ENCODE peak calls at places on chromosomes 3 and 15, in seven cellular contexts. S is stomach, B is upper lobe of left lung, F is SK-N-SH, M is H1, J is K562, C is A549. Y is an unnamed sample.

GRCh38 chr3:141405025-141405424 is 36.7 kb downstream of the ZBTB38 start:
- DNase-seq in J (no peak), M (no peak), S (no peak), F (no peak), B (no peak), C (no peak), Y (no peak)

GRCh38 chr3:138254199-138254598 is 67.1 kb downstream of the ARMC8 start:
- DNase-seq in J (no peak), C (no peak), B (no peak), M (no peak), F (no peak), S (no peak), Y (no peak)

GRCh38 chr3:8618950-8619349 is 25.6 kb downstream of the SSUH2 start:
- DNase-seq in B (no peak), S (peak; percentile 9), J (no peak), M (no peak), C (no peak), F (no peak), Y (no peak)

GRCh38 chr3:154584041-154584440 is 154.1 kb upstream of the GPR149 start:
- DNase-seq in M (no peak), C (peak; percentile 12), F (no peak), B (no peak), J (peak; percentile 1), S (no peak), Y (no peak)

GRCh38 chr3:80586338-80586737 is 818.5 kb upstream of the ROBO1 start:
- DNase-seq in F (no peak), J (no peak), C (no peak), S (no peak), B (no peak), M (no peak), Y (no peak)

GRCh38 chr15:80636675-80637074 is 58.4 kb upstream of the ABHD17C start:
- DNase-seq in J (peak; percentile 6), S (peak; percentile 51), M (no peak), B (peak; percentile 31), F (no peak), C (peak; percentile 18), Y (no peak)

GRCh38 chr15:93358171-93359036 is 269.4 kb upstream of the RGMA start:
- DNase-seq in F (no peak), C (no peak), J (no peak), B (no peak), S (no peak), M (no peak), Y (no peak)

GRCh38 chr3:13189639-13190375 is 116.6 kb upstream of the IQSEC1 start:
- DNase-seq in F (no peak), C (no peak), J (peak; percentile 26), S (no peak), M (no peak), B (peak; percentile 27), Y (peak; percentile 54)

GRCh38 chr3:156307704-156308103 is 187.3 kb downstream of the KCNAB1 start:
- DNase-seq in B (no peak), F (no peak), C (no peak), J (no peak), S (peak; percentile 88), M (no peak), Y (peak; percentile 81)

GRCh38 chr15:65028338-65028737 is 1.1 kb downstream of the MTFMT start:
- DNase-seq in S (no peak), B (no peak), C (no peak), J (no peak), M (no peak), F (no peak), Y (no peak)

GRCh38 chr3:143170676-143171075 is 51.1 kb downstream of the CHST2 start:
- DNase-seq in B (no peak), M (no peak), C (no peak), J (peak; percentile 42), F (no peak), S (no peak), Y (no peak)

GRCh38 chr15:67691450-67691849 is 133.9 kb upstream of the SKOR1 start:
- DNase-seq in S (no peak), M (no peak), C (no peak), B (no peak), J (no peak), F (no peak), Y (no peak)

DNA sequence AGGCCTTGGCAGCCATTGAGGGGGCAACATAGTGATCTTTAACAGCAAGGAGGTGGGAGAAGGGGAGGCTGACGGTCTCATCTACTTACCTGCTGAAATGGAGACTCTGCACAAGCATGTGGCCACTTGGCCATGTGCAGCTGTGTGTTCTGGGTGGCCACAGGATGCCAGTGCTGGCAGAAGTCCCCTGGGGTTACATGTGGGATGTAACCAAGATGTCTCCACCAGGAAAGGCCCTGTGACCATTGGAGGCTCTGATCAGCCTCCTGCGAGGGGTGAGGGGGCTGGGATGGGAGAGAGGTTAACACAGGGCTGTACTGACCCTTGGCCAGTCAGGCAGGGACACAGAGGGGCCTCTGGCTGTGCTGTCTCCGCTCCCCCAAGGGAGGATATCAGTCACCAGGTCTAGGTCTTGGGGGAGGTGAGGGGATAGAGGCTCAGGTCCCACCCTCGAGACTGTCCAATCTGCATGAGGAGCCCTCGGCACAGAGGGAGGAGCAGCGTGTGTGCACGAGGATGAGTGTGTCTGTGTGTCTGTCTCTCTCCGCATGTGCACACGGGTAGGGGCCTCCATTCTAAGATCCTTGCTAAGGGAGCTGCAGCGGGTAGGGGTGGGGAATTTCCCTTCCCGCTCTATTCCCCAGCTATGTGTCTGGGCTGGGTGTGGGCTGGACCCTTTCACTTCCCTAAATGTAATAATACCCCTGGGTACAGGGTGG is 19.5 kb downstream of the PRKCD start:
- DNase-seq in B (no peak), M (no peak), F (no peak), C (no peak), J (no peak), S (no peak), Y (no peak)
- TF ChIP-seq EP300 in B (no peak), M (no peak), F (no peak), C (no peak), J (no peak), S (no peak), Y (no peak)

GRCh38 chr15:71080166-71080565 is 35.1 kb upstream of the THSD4 start:
- DNase-seq in B (no peak), C (no peak), F (no peak), J (no peak), S (no peak), M (no peak), Y (no peak)

GRCh38 chr15:71082803-71083202 is 32.5 kb upstream of the THSD4 start:
- DNase-seq in M (no peak), J (no peak), F (no peak), B (no peak), S (no peak), C (no peak), Y (no peak)

GRCh38 chr15:71080705-71081104 is 34.6 kb upstream of the THSD4 start:
- DNase-seq in M (no peak), C (peak; percentile 23), F (no peak), B (no peak), S (no peak), J (no peak), Y (no peak)

GRCh38 chr15:71079208-71080044 is 35.8 kb upstream of the THSD4 start:
- DNase-seq in J (no peak), S (peak; percentile 84), C (peak; percentile 49), M (no peak), B (no peak), F (no peak), Y (no peak)

GRCh38 chr15:71078506-71079207 is 36.6 kb upstream of the THSD4 start:
- DNase-seq in F (no peak), S (no peak), J (no peak), C (no peak), M (no peak), B (no peak), Y (no peak)
- H3K9me3 ChIP-seq in F (peaks cover 5% of the 10 kb centered on the region), S (no peaks in the 10 kb centered on the region), J (no peaks in the 10 kb centered on the region), C (peaks cover 10% of the 10 kb centered on the region), M (peaks cover 3% of the 10 kb centered on the region), B (no peaks in the 10 kb centered on the region), Y (no peaks in the 10 kb centered on the region)

GRCh38 chr3:39254806-39255449 is 24.9 kb downstream of the CX3CR1 start:
- DNase-seq in J (no peak), M (no peak), F (no peak), C (no peak), S (no peak), B (no peak), Y (no peak)

GRCh38 chr3:39251576-39251975 is 28.3 kb downstream of the CX3CR1 start:
- DNase-seq in J (no peak), F (no peak), S (no peak), C (no peak), M (no peak), B (no peak), Y (no peak)

GRCh38 chr3:39260957-39261356 is 18.9 kb downstream of the CX3CR1 start:
- DNase-seq in C (peak; percentile 89), S (peak; percentile 60), M (no peak), B (peak; percentile 89), F (peak; percentile 29), J (peak; percentile 65), Y (peak; percentile 89)

GRCh38 chr3:39260318-39260717 is 19.5 kb downstream of the CX3CR1 start:
- DNase-seq in F (no peak), J (no peak), S (no peak), M (no peak), C (no peak), B (no peak), Y (no peak)

DNA sequence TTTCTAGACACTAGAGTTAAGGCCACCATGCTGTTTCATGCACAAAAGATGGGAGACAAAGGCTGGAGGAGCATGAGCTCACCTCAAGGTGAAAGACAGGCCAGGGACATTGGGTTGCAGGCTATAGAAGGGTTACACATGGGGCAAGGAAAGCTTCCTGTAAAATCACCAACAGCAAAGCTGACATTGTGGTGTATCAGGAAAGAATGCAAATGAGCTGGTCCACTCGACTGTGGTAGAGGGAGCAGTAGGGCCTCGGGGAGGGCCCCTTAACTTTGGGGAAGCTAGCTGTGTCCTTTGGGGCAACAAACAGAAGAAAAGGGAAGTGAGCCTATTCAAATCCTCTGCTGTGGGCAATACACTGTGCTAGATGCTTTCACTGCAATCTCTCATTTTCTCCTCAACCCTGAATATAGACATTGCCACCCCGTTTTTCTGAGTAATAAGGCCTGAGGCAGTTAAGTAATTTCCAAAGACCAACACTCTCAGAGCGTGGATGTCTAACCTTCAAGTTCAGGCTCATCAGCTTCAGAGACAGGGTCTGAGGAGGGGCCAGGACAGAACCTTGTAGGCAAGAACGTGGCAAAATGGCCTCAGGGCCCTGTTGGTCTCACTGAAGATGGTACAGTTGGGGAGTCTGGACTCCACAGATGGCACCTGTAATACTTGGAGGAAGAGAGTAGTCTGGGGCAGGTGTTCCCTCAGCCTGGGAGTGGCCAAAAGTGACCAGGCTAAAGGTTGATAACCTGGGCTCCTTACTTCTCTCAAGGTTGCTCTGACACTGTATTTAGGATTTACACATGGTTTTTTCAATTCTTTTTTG is 24.1 kb downstream of the CX3CR1 start:
- DNase-seq in F (no peak), S (no peak), B (peak; percentile 65), C (no peak), J (no peak), M (no peak), Y (no peak)
- TF ChIP-seq EP300 in F (no peak), S (no peak), B (no peak), C (no peak), J (no peak), M (no peak), Y (no peak)

DNA sequence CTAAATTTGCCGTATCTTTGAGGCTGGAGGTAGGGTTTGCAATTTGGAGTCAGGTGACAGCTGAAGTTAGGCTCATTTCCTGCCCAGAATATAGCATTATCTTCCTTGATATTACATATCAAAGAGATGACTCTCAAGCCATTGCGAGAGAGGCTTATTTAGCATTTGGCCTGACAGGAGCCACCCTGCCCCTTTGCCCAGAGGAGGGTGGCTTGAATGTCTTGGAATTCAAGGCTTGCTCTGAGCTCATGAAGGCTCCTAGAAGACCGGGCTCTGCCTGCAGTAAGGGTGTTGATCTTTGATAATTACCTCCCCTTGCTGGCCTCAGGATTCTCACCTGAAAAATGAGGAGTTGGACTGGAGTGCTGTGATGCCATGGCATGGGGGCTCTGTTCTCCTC is 251.4 kb upstream of the C2CD4B start:
- DNase-seq in F (no peak), C (no peak), J (no peak), M (no peak), S (no peak), B (no peak), Y (no peak)
- H3K9me3 ChIP-seq in F (no peaks in the 10 kb centered on the region), C (no peaks in the 10 kb centered on the region), J (no peaks in the 10 kb centered on the region), M (no peaks in the 10 kb centered on the region), S (no peaks in the 10 kb centered on the region), B (no peaks in the 10 kb centered on the region), Y (no peaks in the 10 kb centered on the region)

Y was measured in sigmoid colon.